ENCODE peak calls at places on chromosome 11, in seven cellular contexts. One of them, this sample, is unnamed.

GRCh38 chr11:67163006-67163405 is 43.9 kb downstream of the KDM2A start:
- DNase-seq in GM19239: no peak
- DNase-seq in stimulated activated CD8-positive, alpha-beta memory T cell treated with anti-CD3 and anti-CD28 coated beads, Interleukin-15, amount 100 ng/mL, for 4 hours: no peak
- DNase-seq in astrocyte of the spinal cord: no peak
- DNase-seq in neural crest cell: no peak
- DNase-seq in ureter: no peak
- DNase-seq in astrocyte of the hippocampus: no peak
- DNase-seq in this sample: no peak

GRCh38 chr11:19980957-19981669 is 179.2 kb downstream of the DBX1 start:
- DNase-seq in GM19239: no peak
- DNase-seq in stimulated activated CD8-positive, alpha-beta memory T cell treated with anti-CD3 and anti-CD28 coated beads, Interleukin-15, amount 100 ng/mL, for 4 hours: no peak
- DNase-seq in astrocyte of the spinal cord: peak
- DNase-seq in neural crest cell: no peak
- DNase-seq in ureter: peak
- DNase-seq in astrocyte of the hippocampus: peak
- DNase-seq in this sample: peak

GRCh38 chr11:112810951-112811350 is 150.3 kb upstream of the NCAM1 start:
- DNase-seq in GM19239: no peak
- DNase-seq in stimulated activated CD8-positive, alpha-beta memory T cell treated with anti-CD3 and anti-CD28 coated beads, Interleukin-15, amount 100 ng/mL, for 4 hours: no peak
- DNase-seq in astrocyte of the spinal cord: no peak
- DNase-seq in neural crest cell: no peak
- DNase-seq in ureter: no peak
- DNase-seq in astrocyte of the hippocampus: no peak
- DNase-seq in this sample: no peak

GRCh38 chr11:132910016-132910760 is 622.1 kb downstream of the OPCML start:
- DNase-seq in GM19239: no peak
- DNase-seq in stimulated activated CD8-positive, alpha-beta memory T cell treated with anti-CD3 and anti-CD28 coated beads, Interleukin-15, amount 100 ng/mL, for 4 hours: no peak
- DNase-seq in astrocyte of the spinal cord: no peak
- DNase-seq in neural crest cell: no peak
- DNase-seq in ureter: no peak
- DNase-seq in astrocyte of the hippocampus: peak
- DNase-seq in this sample: no peak

GRCh38 chr11:64745523-64746328 is 1.8 kb upstream of the RASGRP2 start:
- DNase-seq in GM19239: peak
- DNase-seq in stimulated activated CD8-positive, alpha-beta memory T cell treated with anti-CD3 and anti-CD28 coated beads, Interleukin-15, amount 100 ng/mL, for 4 hours: peak
- DNase-seq in astrocyte of the spinal cord: peak
- DNase-seq in neural crest cell: peak
- DNase-seq in ureter: peak
- DNase-seq in astrocyte of the hippocampus: peak
- DNase-seq in this sample: peak

GRCh38 chr11:131748146-131749050 is 378.0 kb downstream of the NTM start:
- DNase-seq in GM19239: peak
- DNase-seq in stimulated activated CD8-positive, alpha-beta memory T cell treated with anti-CD3 and anti-CD28 coated beads, Interleukin-15, amount 100 ng/mL, for 4 hours: no peak
- DNase-seq in astrocyte of the spinal cord: peak
- DNase-seq in neural crest cell: peak
- DNase-seq in ureter: peak
- DNase-seq in astrocyte of the hippocampus: peak
- DNase-seq in this sample: no peak

GRCh38 chr11:47185305-47186075 is 744 bp downstream of the PACSIN3 start:
- DNase-seq in GM19239: no peak
- DNase-seq in stimulated activated CD8-positive, alpha-beta memory T cell treated with anti-CD3 and anti-CD28 coated beads, Interleukin-15, amount 100 ng/mL, for 4 hours: no peak
- DNase-seq in astrocyte of the spinal cord: peak
- DNase-seq in neural crest cell: no peak
- DNase-seq in ureter: peak
- DNase-seq in astrocyte of the hippocampus: peak
- DNase-seq in this sample: peak

GRCh38 chr11:12845739-12846358 is 163.3 kb upstream of the RASSF10 start:
- DNase-seq in GM19239: no peak
- DNase-seq in stimulated activated CD8-positive, alpha-beta memory T cell treated with anti-CD3 and anti-CD28 coated beads, Interleukin-15, amount 100 ng/mL, for 4 hours: no peak
- DNase-seq in astrocyte of the spinal cord: peak
- DNase-seq in neural crest cell: peak
- DNase-seq in ureter: no peak
- DNase-seq in astrocyte of the hippocampus: peak
- DNase-seq in this sample: peak

GRCh38 chr11:69647349-69647748 is 6.4 kb downstream of the CCND1 start:
- DNase-seq in GM19239: no peak
- DNase-seq in stimulated activated CD8-positive, alpha-beta memory T cell treated with anti-CD3 and anti-CD28 coated beads, Interleukin-15, amount 100 ng/mL, for 4 hours: no peak
- DNase-seq in astrocyte of the spinal cord: no peak
- DNase-seq in neural crest cell: no peak
- DNase-seq in ureter: no peak
- DNase-seq in astrocyte of the hippocampus: no peak
- DNase-seq in this sample: no peak

GRCh38 chr11:118635642-118636041 is 28.2 kb downstream of the PHLDB1 start:
- DNase-seq in GM19239: no peak
- DNase-seq in stimulated activated CD8-positive, alpha-beta memory T cell treated with anti-CD3 and anti-CD28 coated beads, Interleukin-15, amount 100 ng/mL, for 4 hours: no peak
- DNase-seq in astrocyte of the spinal cord: no peak
- DNase-seq in neural crest cell: no peak
- DNase-seq in ureter: no peak
- DNase-seq in astrocyte of the hippocampus: no peak
- DNase-seq in this sample: no peak

GRCh38 chr11:73654482-73655021 is 8.2 kb downstream of the PLEKHB1 start:
- DNase-seq in GM19239: no peak
- DNase-seq in stimulated activated CD8-positive, alpha-beta memory T cell treated with anti-CD3 and anti-CD28 coated beads, Interleukin-15, amount 100 ng/mL, for 4 hours: no peak
- DNase-seq in astrocyte of the spinal cord: no peak
- DNase-seq in neural crest cell: no peak
- DNase-seq in ureter: no peak
- DNase-seq in astrocyte of the hippocampus: no peak
- DNase-seq in this sample: no peak

GRCh38 chr11:67648140-67648795 is 2.3 kb downstream of the ACY3 start:
- DNase-seq in GM19239: peak
- DNase-seq in stimulated activated CD8-positive, alpha-beta memory T cell treated with anti-CD3 and anti-CD28 coated beads, Interleukin-15, amount 100 ng/mL, for 4 hours: no peak
- DNase-seq in astrocyte of the spinal cord: no peak
- DNase-seq in neural crest cell: no peak
- DNase-seq in ureter: peak
- DNase-seq in astrocyte of the hippocampus: no peak
- DNase-seq in this sample: no peak

GRCh38 chr11:75532200-75532972 is 6.6 kb upstream of the GDPD5 start:
- DNase-seq in GM19239: peak
- DNase-seq in stimulated activated CD8-positive, alpha-beta memory T cell treated with anti-CD3 and anti-CD28 coated beads, Interleukin-15, amount 100 ng/mL, for 4 hours: peak
- DNase-seq in astrocyte of the spinal cord: peak
- DNase-seq in neural crest cell: peak
- DNase-seq in ureter: peak
- DNase-seq in astrocyte of the hippocampus: peak
- DNase-seq in this sample: peak

GRCh38 chr11:16280256-16280682 is 76.1 kb downstream of the SOX6 start:
- DNase-seq in GM19239: no peak
- DNase-seq in stimulated activated CD8-positive, alpha-beta memory T cell treated with anti-CD3 and anti-CD28 coated beads, Interleukin-15, amount 100 ng/mL, for 4 hours: no peak
- DNase-seq in astrocyte of the spinal cord: no peak
- DNase-seq in neural crest cell: no peak
- DNase-seq in ureter: peak
- DNase-seq in astrocyte of the hippocampus: peak
- DNase-seq in this sample: no peak

GRCh38 chr11:61171907-61172306 is 10.7 kb upstream of the VPS37C start:
- DNase-seq in GM19239: no peak
- DNase-seq in stimulated activated CD8-positive, alpha-beta memory T cell treated with anti-CD3 and anti-CD28 coated beads, Interleukin-15, amount 100 ng/mL, for 4 hours: no peak
- DNase-seq in astrocyte of the spinal cord: no peak
- DNase-seq in neural crest cell: no peak
- DNase-seq in ureter: no peak
- DNase-seq in astrocyte of the hippocampus: no peak
- DNase-seq in this sample: no peak

GRCh38 chr11:128548655-128549255 is 38.6 kb downstream of the ETS1 start:
- DNase-seq in GM19239: no peak
- DNase-seq in stimulated activated CD8-positive, alpha-beta memory T cell treated with anti-CD3 and anti-CD28 coated beads, Interleukin-15, amount 100 ng/mL, for 4 hours: no peak
- DNase-seq in astrocyte of the spinal cord: no peak
- DNase-seq in neural crest cell: peak
- DNase-seq in ureter: peak
- DNase-seq in astrocyte of the hippocampus: peak
- DNase-seq in this sample: peak

GRCh38 chr11:70080763-70081162 is 2.6 kb downstream of the ANO1 start:
- DNase-seq in GM19239: no peak
- DNase-seq in stimulated activated CD8-positive, alpha-beta memory T cell treated with anti-CD3 and anti-CD28 coated beads, Interleukin-15, amount 100 ng/mL, for 4 hours: no peak
- DNase-seq in astrocyte of the spinal cord: no peak
- DNase-seq in neural crest cell: no peak
- DNase-seq in ureter: peak
- DNase-seq in astrocyte of the hippocampus: no peak
- DNase-seq in this sample: no peak

This sample was measured in ovary.